ENCODE peak calls at places on chromosome 1, in ten cellular contexts. B is SW480; G is AG08395; V is stimulated activated CD4-positive, alpha-beta T cell treated with anti-CD3 and anti-CD28 coated beads, TNF-alpha, amount 100 ng/mL, for 48 hours; P is tibial artery; F is nephron progenitor cell; E is NCI-H2081; Z is epithelial cell of esophagus; S is NCI-H1417; K is H7. D is an unnamed sample.

GRCh38 chr1:22528451-22528850 is 34.8 kb upstream of the EPHA8 start:
- DNase-seq in B (no peak), G (no peak), V (no peak), P (no peak), F (no peak), E (no peak), Z (no peak), S (no peak), K (no peak), D (no peak)

GRCh38 chr1:27489973-27490741 is at the start of gene WASF2:
- DNase-seq in B (peak), G (peak), V (peak), P (peak), F (peak), E (peak), Z (peak), S (peak), K (peak), D (peak)

GRCh38 chr1:156488566-156489165 is 11.9 kb downstream of the MEF2D start:
- DNase-seq in B (no peak), G (no peak), V (no peak), P (no peak), F (no peak), E (no peak), Z (no peak), S (no peak), K (no peak), D (no peak)

GRCh38 chr1:47875831-47876586 is 121.2 kb downstream of the TRABD2B start:
- DNase-seq in B (peak), G (no peak), V (no peak), P (no peak), F (peak), E (no peak), Z (no peak), S (peak), K (no peak), D (no peak)

GRCh38 chr1:183185941-183186490 is at the start of gene LAMC2:
- DNase-seq in B (peak), G (no peak), V (no peak), P (no peak), F (peak), E (peak), Z (peak), S (peak), K (peak), D (no peak)

GRCh38 chr1:163709636-163710035 is 387.9 kb downstream of the NUF2 start:
- DNase-seq in B (no peak), G (peak), V (no peak), P (no peak), F (no peak), E (no peak), Z (peak), S (no peak), K (no peak), D (no peak)

GRCh38 chr1:118912574-118912973 is 75.6 kb downstream of the TBX15 start:
- DNase-seq in B (no peak), G (no peak), V (no peak), P (no peak), F (no peak), E (no peak), Z (no peak), S (no peak), K (no peak), D (no peak)

GRCh38 chr1:226990133-226990716 is 50.1 kb downstream of the COQ8A start:
- DNase-seq in B (no peak), G (no peak), V (peak), P (no peak), F (no peak), E (no peak), Z (no peak), S (no peak), K (peak), D (peak)

GRCh38 chr1:203381151-203381751 is 30.3 kb upstream of the FMOD start:
- DNase-seq in B (no peak), G (no peak), V (no peak), P (no peak), F (no peak), E (no peak), Z (no peak), S (no peak), K (no peak), D (peak)

GRCh38 chr1:46533179-46533864 is 18.1 kb downstream of the KNCN start:
- DNase-seq in B (peak), G (peak), V (no peak), P (no peak), F (peak), E (peak), Z (peak), S (peak), K (peak), D (no peak)

GRCh38 chr1:2382621-2383361 is 8.6 kb downstream of the MORN1 start:
- DNase-seq in B (peak), G (peak), V (no peak), P (no peak), F (peak), E (no peak), Z (peak), S (no peak), K (peak), D (peak)

GRCh38 chr1:44484155-44484688 is 79.2 kb downstream of the RNF220 start:
- DNase-seq in B (no peak), G (no peak), V (no peak), P (no peak), F (no peak), E (no peak), Z (peak), S (no peak), K (peak), D (no peak)

GRCh38 chr1:159746676-159747075 is 32.3 kb upstream of the CRP start:
- DNase-seq in B (no peak), G (no peak), V (no peak), P (no peak), F (no peak), E (no peak), Z (no peak), S (no peak), K (no peak), D (no peak)

GRCh38 chr1:41501581-41501980 is 17.1 kb upstream of the EDN2 start:
- DNase-seq in B (peak), G (no peak), V (no peak), P (no peak), F (no peak), E (no peak), Z (peak), S (no peak), K (no peak), D (no peak)

GRCh38 chr1:99674115-99674514 is 28.2 kb downstream of the PALMD start:
- DNase-seq in B (no peak), G (no peak), V (no peak), P (no peak), F (no peak), E (no peak), Z (no peak), S (peak), K (no peak), D (no peak)

GRCh38 chr1:201409440-201409839 is 10.3 kb upstream of the LAD1 start:
- DNase-seq in B (no peak), G (peak), V (no peak), P (no peak), F (no peak), E (no peak), Z (no peak), S (no peak), K (no peak), D (no peak)

GRCh38 chr1:23613191-23614126 is 54.2 kb upstream of the ID3 start:
- DNase-seq in B (no peak), G (no peak), V (no peak), P (no peak), F (no peak), E (peak), Z (no peak), S (no peak), K (no peak), D (no peak)

GRCh38 chr1:183571678-183572268 is 18.5 kb downstream of the NCF2 start:
- DNase-seq in B (no peak), G (no peak), V (no peak), P (no peak), F (no peak), E (no peak), Z (no peak), S (no peak), K (no peak), D (no peak)

GRCh38 chr1:171961861-171962260 is 120.6 kb downstream of the DNM3 start:
- DNase-seq in B (no peak), G (no peak), V (no peak), P (no peak), F (no peak), E (no peak), Z (no peak), S (no peak), K (no peak), D (no peak)

GRCh38 chr1:229643996-229644748 is 18.1 kb downstream of the URB2 start:
- DNase-seq in B (no peak), G (no peak), V (no peak), P (no peak), F (no peak), E (no peak), Z (no peak), S (no peak), K (no peak), D (no peak)

GRCh38 chr1:53617382-53618217 is 121.4 kb downstream of the GLIS1 start:
- DNase-seq in B (no peak), G (no peak), V (no peak), P (peak), F (no peak), E (no peak), Z (peak), S (no peak), K (no peak), D (no peak)

GRCh38 chr1:18998016-18998724 is 41.7 kb upstream of the IFFO2 start:
- DNase-seq in B (no peak), G (no peak), V (no peak), P (no peak), F (no peak), E (no peak), Z (peak), S (no peak), K (no peak), D (no peak)

GRCh38 chr1:200273305-200273704 is 136.5 kb downstream of the ZNF281 start:
- DNase-seq in B (no peak), G (no peak), V (no peak), P (no peak), F (no peak), E (no peak), Z (no peak), S (no peak), K (no peak), D (no peak)

GRCh38 chr1:179129702-179130473 is 48.0 kb downstream of the TOR3A start:
- DNase-seq in B (peak), G (peak), V (peak), P (no peak), F (no peak), E (no peak), Z (peak), S (no peak), K (no peak), D (peak)

GRCh38 chr1:50959303-50959912 is 659 bp downstream of the FAF1 start:
- DNase-seq in B (peak), G (peak), V (no peak), P (peak), F (no peak), E (peak), Z (peak), S (peak), K (no peak), D (no peak)

GRCh38 chr1:19122668-19123067 is 87.4 kb downstream of the UBR4 start:
- DNase-seq in B (no peak), G (peak), V (no peak), P (no peak), F (no peak), E (no peak), Z (peak), S (no peak), K (no peak), D (no peak)

GRCh38 chr1:154861607-154862094 is 8.4 kb downstream of the KCNN3 start:
- DNase-seq in B (no peak), G (no peak), V (no peak), P (no peak), F (no peak), E (no peak), Z (no peak), S (no peak), K (peak), D (no peak)

GRCh38 chr1:110188116-110188618 is 21.9 kb upstream of the KCNC4 start:
- DNase-seq in B (no peak), G (peak), V (no peak), P (no peak), F (no peak), E (no peak), Z (no peak), S (peak), K (no peak), D (no peak)

GRCh38 chr1:92948071-92948470 is 13.2 kb downstream of the DIPK1A start:
- DNase-seq in B (no peak), G (no peak), V (no peak), P (no peak), F (no peak), E (no peak), Z (peak), S (no peak), K (no peak), D (no peak)

GRCh38 chr1:59025201-59025600 is 241.4 kb upstream of the JUN start:
- DNase-seq in B (no peak), G (no peak), V (no peak), P (no peak), F (no peak), E (no peak), Z (peak), S (no peak), K (no peak), D (no peak)

GRCh38 chr1:96473791-96474452 is 247.7 kb upstream of the PTBP2 start:
- DNase-seq in B (no peak), G (peak), V (no peak), P (no peak), F (no peak), E (no peak), Z (peak), S (no peak), K (peak), D (no peak)

GRCh38 chr1:25711555-25712298 is 88.3 kb upstream of the SELENON start:
- DNase-seq in B (no peak), G (no peak), V (peak), P (peak), F (no peak), E (no peak), Z (peak), S (no peak), K (peak), D (no peak)

D was measured in GM18507.